ENCODE peak calls at places on chromosomes 13 and 19, in ten cellular contexts. S, B, P, Z, I, U, J, T, M and E are unnamed samples.

GRCh38 chr19:18945297-18945696 is 4.3 kb upstream of the HOMER3 start:
- DNase-seq in P (no peak), J (no peak), B (no peak), M (no peak), Z (no peak), I (no peak), T (no peak), U (no peak), S (no peak), E (no peak)

GRCh38 chr19:58510084-58510862 is 1.5 kb downstream of the SLC27A5 start:
- DNase-seq in B (no peak), Z (no peak), U (no peak), J (no peak), S (no peak), I (no peak), T (no peak), M (no peak), P (no peak), E (no peak)

GRCh38 chr19:54369082-54369691 is 4.5 kb upstream of the LAIR1 start:
- DNase-seq in S (no peak), Z (no peak), J (no peak), M (no peak), B (no peak), U (no peak), P (no peak), I (no peak), T (no peak), E (no peak)

GRCh38 chr13:39676315-39676876 is 20.9 kb downstream of the COG6 start:
- DNase-seq in U (no peak), Z (no peak), B (no peak), S (no peak), T (no peak), P (peak; percentile 68), J (peak; percentile 53), I (peak; percentile 59), M (no peak), E (peak; percentile 74)

GRCh38 chr19:4582980-4583842 is 23.7 kb upstream of the SEMA6B start:
- DNase-seq in J (no peak), I (no peak), T (no peak), Z (no peak), S (no peak), U (no peak), M (no peak), B (no peak), P (peak; percentile 80), E (no peak)

GRCh38 chr13:42615691-42616090 is 41.7 kb downstream of the TNFSF11 start:
- DNase-seq in T (no peak), J (no peak), Z (no peak), U (no peak), I (peak; percentile 28), P (peak; percentile 2), B (no peak), M (no peak), S (no peak), E (no peak)

GRCh38 chr13:30726192-30726591 is 9.2 kb upstream of the ALOX5AP start:
- DNase-seq in M (no peak), Z (no peak), P (no peak), T (no peak), B (no peak), I (no peak), U (no peak), J (no peak), S (no peak), E (no peak)

GRCh38 chr13:48919750-48920149 is 56.0 kb upstream of the FNDC3A start:
- DNase-seq in Z (no peak), M (no peak), U (no peak), I (no peak), P (no peak), J (no peak), B (no peak), T (no peak), S (no peak), E (no peak)

DNA sequence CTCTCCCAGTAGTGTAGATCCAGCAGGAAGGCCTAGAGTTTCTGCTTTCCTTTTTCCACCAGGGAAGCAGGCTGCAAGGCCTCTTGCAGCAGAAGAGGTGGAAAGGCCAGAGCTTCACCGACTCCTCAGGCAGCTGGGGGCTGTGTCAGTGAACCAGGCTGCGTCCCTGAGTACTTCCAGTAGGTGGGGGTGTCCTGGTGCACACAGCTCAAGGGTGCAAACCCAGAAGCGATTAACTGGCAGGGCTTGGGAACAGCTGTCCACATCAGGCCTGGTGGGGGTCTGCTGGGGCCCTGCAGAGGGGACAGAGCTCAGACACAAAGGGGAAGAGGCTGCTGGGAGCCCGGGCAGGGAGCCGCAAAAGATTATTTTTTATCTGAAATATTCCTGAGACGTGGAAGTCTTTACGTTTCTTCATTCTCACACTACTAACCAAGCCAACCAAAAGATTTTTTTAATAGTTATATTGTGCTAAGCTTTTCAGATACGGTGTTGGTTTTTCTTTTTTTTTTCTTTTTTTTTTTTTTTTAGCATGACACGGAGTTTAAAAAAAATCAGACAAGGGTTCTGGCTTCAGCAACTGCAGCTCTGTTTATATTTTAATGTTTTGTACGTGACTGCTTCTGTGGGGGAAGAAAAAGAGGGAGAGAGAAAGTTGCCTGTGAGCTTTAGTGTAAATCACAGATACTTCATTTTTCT is 11.0 kb downstream of the TSHZ3 start:
- DNase-seq in S (no peak), Z (no peak), P (peak; percentile 97), I (peak; percentile 82), T (no peak), J (peak; percentile 91), B (no peak), U (peak; percentile 21), M (peak; percentile 43), E (peak; percentile 94)
- H3K27ac ChIP-seq in S (peak overlapping the region; percentile 73), Z (peak overlapping the region; percentile 19), P (peak overlapping the region; percentile 59), I (peak overlapping the region; percentile 59), T (no peak overlapping the region), J (no peak overlapping the region), B (no peak overlapping the region), U (no peak overlapping the region), M (no peak overlapping the region), E (no peak overlapping the region)

GRCh38 chr13:99051768-99052455 is 74.0 kb upstream of the DOCK9 start:
- DNase-seq in P (no peak), I (no peak), T (no peak), B (no peak), S (no peak), U (no peak), Z (no peak), J (no peak), M (no peak), E (no peak)
- H3K27me3 ChIP-seq in P (no peaks in the 10 kb centered on the region), I (no peaks in the 10 kb centered on the region), T (no peaks in the 10 kb centered on the region), B (no peaks in the 10 kb centered on the region), S (no peaks in the 10 kb centered on the region), U (no peaks in the 10 kb centered on the region), Z (no peaks in the 10 kb centered on the region), J (no peaks in the 10 kb centered on the region), M (no peaks in the 10 kb centered on the region), E (no peaks in the 10 kb centered on the region)

GRCh38 chr13:63691474-63691873 is 2275.8 kb upstream of the PCDH20 start:
- DNase-seq in M (no peak), B (no peak), I (no peak), P (no peak), S (no peak), T (no peak), J (no peak), U (no peak), Z (no peak), E (no peak)

GRCh38 chr13:63693696-63694095 is 2278.0 kb upstream of the PCDH20 start:
- DNase-seq in I (no peak), M (no peak), P (no peak), B (no peak), T (no peak), Z (no peak), S (no peak), J (no peak), U (no peak), E (no peak)

GRCh38 chr13:63699948-63700347 is 2284.3 kb upstream of the PCDH20 start:
- DNase-seq in P (no peak), U (no peak), Z (no peak), S (no peak), J (no peak), T (no peak), M (no peak), B (no peak), I (no peak), E (no peak)

GRCh38 chr13:63700366-63700765 is 2284.7 kb upstream of the PCDH20 start:
- DNase-seq in U (no peak), P (peak; percentile 6), I (no peak), J (peak; percentile 15), B (no peak), M (no peak), S (no peak), T (no peak), Z (no peak), E (no peak)

GRCh38 chr13:63696055-63696454 is 2280.4 kb upstream of the PCDH20 start:
- DNase-seq in B (no peak), I (no peak), S (no peak), U (no peak), M (no peak), J (no peak), T (no peak), Z (no peak), P (no peak), E (no peak)
- H3K27ac ChIP-seq in B (no peak overlapping the region), I (no peak overlapping the region), S (no peak overlapping the region), U (no peak overlapping the region), M (no peak overlapping the region), J (no peak overlapping the region), T (no peak overlapping the region), Z (no peak overlapping the region), P (no peak overlapping the region), E (no peak overlapping the region)

GRCh38 chr13:24745861-24746617 is 17.9 kb upstream of the RNF17 start:
- DNase-seq in T (no peak), Z (no peak), S (no peak), J (peak; percentile 11), U (no peak), M (no peak), B (no peak), I (no peak), P (no peak), E (no peak)

GRCh38 chr13:24745516-24745860 is 18.5 kb upstream of the RNF17 start:
- DNase-seq in T (no peak), I (no peak), M (no peak), B (no peak), S (no peak), J (no peak), P (no peak), Z (no peak), U (no peak), E (no peak)

GRCh38 chr13:24744247-24744646 is 19.7 kb upstream of the RNF17 start:
- DNase-seq in B (no peak), Z (no peak), T (no peak), I (no peak), U (no peak), S (no peak), P (no peak), J (no peak), M (no peak), E (no peak)

GRCh38 chr13:24746618-24747247 is 17.2 kb upstream of the RNF17 start:
- DNase-seq in T (peak; percentile 5), P (no peak), B (no peak), M (no peak), S (no peak), U (no peak), Z (no peak), J (peak; percentile 61), I (peak; percentile 39), E (peak; percentile 38)

DNA sequence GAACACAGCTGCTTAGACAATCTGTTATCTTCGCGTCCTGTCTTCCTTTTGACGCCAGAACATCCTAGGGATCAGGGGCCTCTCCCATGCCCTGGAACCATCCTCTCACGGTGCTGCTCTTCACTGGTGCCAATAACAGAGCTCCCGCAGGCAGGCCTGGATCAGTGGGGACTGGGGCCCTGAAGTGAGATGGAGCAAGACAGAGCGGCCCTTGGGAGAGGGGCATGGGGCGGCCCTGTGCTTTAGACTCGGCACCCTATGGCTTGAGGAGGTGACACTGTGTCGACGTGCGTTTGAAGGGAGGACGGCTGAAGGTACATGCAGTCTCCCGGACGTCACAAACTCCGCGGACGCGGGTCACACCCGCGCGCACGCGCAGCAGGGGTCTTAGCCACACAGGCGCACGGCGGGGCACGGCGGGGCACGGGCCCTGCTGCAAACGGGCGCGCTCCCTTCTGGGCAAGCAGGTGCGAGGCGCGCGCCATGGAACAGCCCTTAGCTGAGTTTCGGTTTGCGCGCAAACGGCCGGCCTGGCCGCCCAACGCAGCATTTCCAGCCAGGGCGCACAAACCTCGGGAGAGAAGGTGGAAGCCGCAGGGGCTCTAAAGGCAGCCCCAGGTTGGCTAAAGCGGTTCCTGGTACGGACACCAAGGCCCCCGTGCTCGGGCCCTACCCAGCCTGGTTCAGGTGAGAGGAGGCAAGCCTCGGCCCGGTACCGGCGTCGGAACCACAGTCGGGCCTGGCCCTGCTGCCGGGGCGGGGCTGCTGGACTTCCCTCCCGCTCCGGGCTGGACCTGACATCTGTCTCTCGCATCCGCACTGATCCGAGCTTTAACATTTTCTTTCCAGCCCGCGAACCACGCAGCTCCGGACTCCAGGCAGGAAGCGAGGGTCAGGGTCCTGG is 16.5 kb upstream of the RNF17 start:
- DNase-seq in T (peak; percentile 18), S (no peak), I (peak; percentile 40), M (no peak), J (peak; percentile 36), Z (no peak), B (no peak), U (no peak), P (no peak), E (peak; percentile 47)
- H3K27me3 ChIP-seq in T (peaks cover 43% of the 10 kb centered on the region), S (peaks cover 32% of the 10 kb centered on the region), I (peaks cover 92% of the 10 kb centered on the region), M (no peaks in the 10 kb centered on the region), J (peaks cover 6% of the 10 kb centered on the region), Z (peaks cover 32% of the 10 kb centered on the region), B (peaks cover 25% of the 10 kb centered on the region), U (peaks cover 2% of the 10 kb centered on the region), P (no peaks in the 10 kb centered on the region), E (peaks cover 86% of the 10 kb centered on the region)